ENCODE peak calls at places on chromosomes 2 and 18, in four cellular contexts. R is AG04450, G is A673, X is fibroblast of mammary gland. O is an unnamed sample.

GRCh38 chr2:223865124-223865523 is 27.7 kb upstream of the AP1S3 start:
- DNase-seq in R (no peak), X (no peak), G (no peak), O (no peak)

GRCh38 chr2:200705305-200705985 is 106.3 kb upstream of the BZW1 start:
- DNase-seq in G (peak), R (peak), X (peak), O (no peak)

GRCh38 chr2:152389483-152389882 is 54.5 kb downstream of the FMNL2 start:
- DNase-seq in G (no peak), X (no peak), R (no peak), O (no peak)

GRCh38 chr2:226420646-226421045 is 379.0 kb downstream of the IRS1 start:
- DNase-seq in R (no peak), X (peak), G (no peak), O (no peak)

GRCh38 chr2:160432633-160433032 is 61.0 kb downstream of the RBMS1 start:
- DNase-seq in X (peak), R (no peak), G (peak), O (peak)

GRCh38 chr2:156087875-156088274 is 244.6 kb downstream of the NR4A2 start:
- DNase-seq in G (no peak), R (no peak), X (peak), O (no peak)

GRCh38 chr2:190863946-190864345 is 16.7 kb upstream of the GLS start:
- DNase-seq in X (no peak), R (no peak), G (no peak), O (no peak)

GRCh38 chr2:208399201-208399600 is 7.4 kb upstream of the PTH2R start:
- DNase-seq in X (no peak), G (no peak), R (no peak), O (no peak)

GRCh38 chr2:230161180-230161579 is 58.6 kb downstream of the SP110 start:
- DNase-seq in X (peak), G (no peak), R (no peak), O (no peak)

GRCh38 chr2:104046466-104046865 is 807.4 kb upstream of the POU3F3 start:
- DNase-seq in R (no peak), G (no peak), X (no peak), O (no peak)

GRCh38 chr18:74506405-74507119 is 10.4 kb downstream of the CNDP2 start:
- DNase-seq in R (peak), X (peak), G (no peak), O (no peak)

GRCh38 chr2:8174641-8175257 is 507.1 kb upstream of the ID2 start:
- DNase-seq in R (no peak), G (no peak), X (peak), O (peak)

GRCh38 chr2:182361477-182361876 is 65.4 kb downstream of the PDE1A start:
- DNase-seq in R (no peak), X (no peak), G (no peak), O (no peak)

GRCh38 chr2:197427204-197427603 is 7.6 kb downstream of the SF3B1 start:
- DNase-seq in G (no peak), X (no peak), R (no peak), O (no peak)

GRCh38 chr2:28068098-28068497 is 177.6 kb downstream of the BABAM2 start:
- DNase-seq in R (no peak), G (peak), X (no peak), O (no peak)

GRCh38 chr2:120641366-120641771 is 94.3 kb upstream of the GLI2 start:
- DNase-seq in X (no peak), G (no peak), R (no peak), O (no peak)

GRCh38 chr2:168220971-168221819 is 26.2 kb downstream of the STK39 start:
- DNase-seq in G (peak), X (peak), R (no peak), O (peak)

GRCh38 chr2:190916829-190917228 is 36.2 kb downstream of the GLS start:
- DNase-seq in G (no peak), X (no peak), R (no peak), O (no peak)

GRCh38 chr2:184879671-184880070 is 281.3 kb downstream of the ZNF804A start:
- DNase-seq in R (no peak), X (no peak), G (no peak), O (no peak)

GRCh38 chr2:230054079-230054478 is 14.6 kb downstream of the SLC16A14 start:
- DNase-seq in X (peak), R (no peak), G (no peak), O (no peak)

GRCh38 chr2:19362652-19363473 is 4.4 kb upstream of the OSR1 start:
- DNase-seq in G (peak), X (peak), R (peak), O (no peak)

GRCh38 chr18:63887424-63887823 is at the start of gene SERPINB2:
- DNase-seq in X (peak), G (no peak), R (no peak), O (no peak)

GRCh38 chr2:226664140-226664539 is 135.5 kb downstream of the IRS1 start:
- DNase-seq in X (no peak), R (no peak), G (no peak), O (no peak)

GRCh38 chr18:74375999-74376398 is 60.4 kb downstream of the C18orf63 start:
- DNase-seq in R (no peak), G (no peak), X (peak), O (peak)

GRCh38 chr2:17520761-17521160 is 2.5 kb upstream of the RAD51AP2 start:
- DNase-seq in X (no peak), G (no peak), R (no peak), O (no peak)

GRCh38 chr2:206230060-206230890 is 44.2 kb upstream of the ZDBF2 start:
- DNase-seq in G (peak), X (no peak), R (no peak), O (no peak)

GRCh38 chr2:5740853-5741252 is 48.7 kb downstream of the SOX11 start:
- DNase-seq in X (no peak), R (no peak), G (no peak), O (no peak)

GRCh38 chr2:236743623-236744280 is 174.1 kb downstream of the ACKR3 start:
- DNase-seq in R (no peak), X (peak), G (no peak), O (no peak)

GRCh38 chr2:231110551-231110950 is 14.3 kb downstream of the HTR2B start:
- DNase-seq in G (peak), R (no peak), X (peak), O (no peak)

DNA sequence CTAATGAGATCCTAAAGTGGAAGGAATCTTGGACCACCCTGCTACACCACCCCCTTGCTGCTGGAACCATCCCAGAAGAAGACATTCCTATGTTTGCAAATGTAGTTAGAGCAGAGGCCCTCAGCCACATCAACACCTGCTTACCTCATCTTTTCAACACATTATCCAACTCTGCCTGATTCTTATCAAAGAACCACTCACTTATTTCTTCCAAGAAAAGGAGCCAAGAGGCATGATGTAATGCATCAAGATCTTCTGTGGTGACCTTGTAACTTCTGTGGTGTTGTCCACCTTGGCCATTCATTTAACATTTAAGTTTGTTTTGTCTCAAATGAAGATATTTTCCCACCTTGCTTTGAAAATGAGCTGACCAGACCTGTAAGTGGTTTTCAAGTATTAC is 338.1 kb downstream of the CTNNA2 start:
- DNase-seq in R (no peak), X (no peak), G (no peak), O (no peak)
- TF ChIP-seq CTCF in R (no peak), X (no peak), G (no peak), O (no peak)

GRCh38 chr18:5543036-5543671 is 643 bp downstream of the EPB41L3 start:
- DNase-seq in R (no peak), G (no peak), X (no peak), O (no peak)
- H3K4me3 ChIP-seq in R (peak), G (no peak), X (peak), O (peak)

DNA sequence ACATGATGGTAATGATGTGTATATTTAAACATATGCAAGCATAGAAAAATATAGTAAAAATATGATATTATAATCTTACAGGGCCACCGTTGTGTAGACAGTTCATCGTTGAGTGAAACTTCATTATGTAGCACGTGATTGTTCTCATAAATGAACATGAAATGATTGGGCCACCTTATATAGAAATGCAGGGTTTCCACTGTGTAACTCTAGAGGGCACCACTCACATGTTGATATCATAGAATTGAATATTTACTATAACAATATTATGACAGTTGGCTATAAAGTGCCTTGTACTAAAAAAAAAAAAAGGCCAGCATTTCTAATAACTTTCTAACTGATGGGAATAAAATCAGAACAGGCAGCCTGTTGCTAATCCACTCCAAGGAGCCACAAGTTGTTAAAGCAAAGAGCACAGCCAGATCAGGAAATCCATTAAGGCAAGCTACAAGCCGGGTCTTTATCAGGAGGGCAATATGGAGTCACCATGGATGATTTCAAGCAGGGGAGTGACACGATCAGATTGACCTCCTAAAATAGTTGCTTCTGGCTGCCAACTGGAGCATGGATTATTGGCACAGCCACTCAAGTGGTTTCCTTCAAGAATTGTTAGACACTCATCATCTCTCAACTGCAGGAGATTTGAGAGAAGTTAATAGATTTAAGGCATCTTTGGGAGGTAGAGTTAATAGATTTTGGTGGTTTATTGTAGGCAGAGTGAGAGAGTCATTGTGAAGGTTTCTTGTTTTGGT is 16.7 kb downstream of the IL1F10 start:
- DNase-seq in G (peak), X (peak), R (no peak), O (no peak)
- TF ChIP-seq CTCF in G (peak), X (peak), R (peak), O (peak)

DNA sequence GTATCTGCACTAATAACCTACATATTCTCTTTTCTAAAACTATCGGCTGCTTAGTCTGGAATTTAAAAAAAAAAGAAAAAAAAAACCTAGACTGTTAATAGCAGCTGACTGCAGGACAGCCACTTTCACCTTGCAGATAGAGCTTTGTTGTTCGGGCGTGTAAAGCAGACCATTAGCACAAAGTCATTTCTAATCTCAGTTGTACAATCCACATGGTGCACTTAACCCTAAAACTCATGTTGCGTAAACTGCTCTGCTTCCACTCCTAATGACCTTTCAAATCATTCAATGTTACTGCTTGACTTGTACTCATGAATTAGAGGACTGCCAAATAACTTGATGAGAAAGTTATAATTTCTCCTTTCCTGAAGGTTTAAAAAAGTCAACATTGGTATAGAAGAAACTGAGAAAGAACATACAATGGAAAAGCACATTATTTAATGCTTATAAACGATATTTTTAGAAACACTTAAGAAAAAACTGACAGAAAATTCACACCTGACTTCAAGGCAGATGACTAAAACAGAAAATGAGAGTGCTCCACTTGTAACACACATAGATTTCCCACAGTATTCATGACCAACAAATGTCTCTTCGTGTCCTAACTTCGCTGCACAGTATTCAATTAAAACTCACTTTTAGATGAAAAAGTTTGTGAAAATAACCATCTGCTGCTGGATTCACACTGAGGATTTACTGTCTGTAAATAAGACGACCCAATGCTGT is 2.6 kb downstream of the CDH2 start:
- DNase-seq in R (no peak), X (no peak), G (no peak), O (no peak)
- H3K4me3 ChIP-seq in R (no peak), X (no peak), G (peak), O (peak)

GRCh38 chr2:29770846-29771245 is 150.5 kb downstream of the ALK start:
- DNase-seq in G (no peak), X (no peak), R (no peak), O (no peak)
- TF ChIP-seq CTCF in G (no peak), X (no peak), R (no peak), O (no peak)

GRCh38 chr18:34494359-34494696 is 215.8 kb upstream of the DTNA start:
- DNase-seq in G (no peak), R (no peak), X (no peak), O (no peak)

GRCh38 chr18:34493099-34493544 is 217.0 kb upstream of the DTNA start:
- DNase-seq in R (no peak), X (peak), G (peak), O (peak)

GRCh38 chr18:34493566-34494358 is 216.3 kb upstream of the DTNA start:
- DNase-seq in G (peak), X (no peak), R (no peak), O (no peak)

GRCh38 chr18:34492652-34493051 is 217.4 kb upstream of the DTNA start:
- DNase-seq in R (no peak), X (no peak), G (peak), O (no peak)

DNA sequence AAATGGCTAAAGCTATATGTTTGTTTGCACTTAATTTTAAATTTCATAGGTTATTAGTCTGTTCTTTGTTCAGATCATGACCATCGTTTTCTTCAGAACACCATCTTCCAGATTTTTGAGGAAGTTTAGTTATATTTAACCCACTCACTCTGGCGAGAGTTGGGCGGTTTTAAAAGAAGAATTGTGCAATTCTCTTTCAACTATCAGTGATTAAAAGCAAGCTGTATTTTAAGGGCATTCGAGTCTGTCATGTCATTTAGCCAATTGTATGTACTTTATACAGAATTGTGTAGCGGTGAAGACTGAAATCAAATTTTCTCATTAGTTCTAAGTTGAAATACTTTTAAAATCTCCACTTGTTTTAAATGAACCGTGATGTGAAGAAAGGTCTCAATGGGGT is 214.7 kb upstream of the DTNA start:
- DNase-seq in X (peak), G (no peak), R (no peak), O (no peak)
- H3K4me3 ChIP-seq in X (no peak), G (no peak), R (no peak), O (no peak)

DNA sequence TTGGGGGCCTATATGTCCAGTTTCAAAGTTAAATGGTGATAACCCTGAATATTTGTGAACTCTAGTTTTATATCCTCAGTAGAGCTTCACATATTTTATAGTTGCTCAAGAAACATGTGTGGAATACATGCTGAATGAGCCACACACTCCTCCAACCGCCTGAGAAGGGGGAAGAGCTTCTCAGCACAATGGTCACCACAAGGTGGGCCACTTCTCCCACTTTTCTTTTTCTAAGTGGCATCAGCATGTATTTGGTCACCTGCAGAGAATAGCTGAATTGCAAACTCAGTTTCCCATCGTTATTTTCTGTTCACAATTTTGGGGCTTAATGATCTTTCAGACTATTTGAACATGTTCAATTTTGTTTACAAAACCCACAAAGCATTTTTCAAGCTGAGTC is 340.5 kb downstream of the PARD3B start:
- DNase-seq in R (no peak), G (peak), X (peak), O (no peak)
- TF ChIP-seq CTCF in R (no peak), G (peak), X (no peak), O (peak)

GRCh38 chr2:98065804-98066203 is 21.2 kb upstream of the VWA3B start:
- DNase-seq in R (no peak), G (no peak), X (no peak), O (no peak)
- H3K4me3 ChIP-seq in R (no peak), G (no peak), X (no peak), O (no peak)